ENCODE peak calls at places on chromosomes 4 and X, in five cellular contexts. D, S, A, H and F are unnamed samples.

GRCh38 chr4:88653371-88653946 is 44.2 kb downstream of the NAP1L5 start:
- DNase-seq in D (no peak), S (no peak), A (no peak), H (no peak), F (no peak)

GRCh38 chr4:72055566-72055965 is 23.8 kb downstream of the NPFFR2 start:
- DNase-seq in D (no peak), S (no peak), A (no peak), H (no peak), F (no peak)

GRCh38 chr4:140103676-140104075 is 50.3 kb downstream of the MAML3 start:
- DNase-seq in D (no peak), S (no peak), A (no peak), H (no peak), F (no peak)

GRCh38 chr4:95445251-95445650 is 103.5 kb downstream of the UNC5C start:
- DNase-seq in D (no peak), S (no peak), A (no peak), H (no peak), F (no peak)

GRCh38 chr4:154086247-154086646 is 297.4 kb upstream of the SFRP2 start:
- DNase-seq in D (no peak), S (no peak), A (no peak), H (no peak), F (no peak)

GRCh38 chrX:10157545-10157944 is 770 bp downstream of the CLCN4 start:
- DNase-seq in D (no peak), S (no peak), A (no peak), H (no peak), F (no peak)

GRCh38 chrX:123807825-123808416 is 51.9 kb upstream of the XIAP start:
- DNase-seq in D (no peak), S (no peak), A (no peak), H (no peak), F (no peak)

GRCh38 chrX:17441965-17442364 is 67.0 kb downstream of the NHS start:
- DNase-seq in D (no peak), S (no peak), A (no peak), H (peak), F (no peak)

GRCh38 chr4:67931256-67931655 is 32.0 kb downstream of the TMPRSS11A start:
- DNase-seq in D (no peak), S (no peak), A (no peak), H (peak), F (no peak)